ENCODE peak calls at places on chromosomes 3 and 15, in four cellular contexts. One of them, this sample, is unnamed.

GRCh38 chr3:34405159-34405558 is 606.7 kb downstream of the PDCD6IP start:
- DNase-seq in GM12878: no peak
- DNase-seq in SK-N-SH: no peak
- DNase-seq in K562: no peak
- DNase-seq in this sample: no peak

GRCh38 chr3:95189348-95189747 is 1126.5 kb downstream of the NSUN3 start:
- DNase-seq in GM12878: no peak
- DNase-seq in SK-N-SH: no peak
- DNase-seq in K562: no peak
- DNase-seq in this sample: no peak

GRCh38 chr3:107598926-107599754 is 76.4 kb downstream of the BBX start:
- DNase-seq in GM12878: peak
- DNase-seq in SK-N-SH: peak
- DNase-seq in K562: no peak
- DNase-seq in this sample: no peak

GRCh38 chr3:99962703-99963102 is 145.0 kb downstream of the CMSS1 start:
- DNase-seq in GM12878: no peak
- DNase-seq in SK-N-SH: no peak
- DNase-seq in K562: no peak
- DNase-seq in this sample: no peak

GRCh38 chr3:139994891-139995290 is 59.9 kb downstream of the CLSTN2 start:
- DNase-seq in GM12878: no peak
- DNase-seq in SK-N-SH: peak
- DNase-seq in K562: no peak
- DNase-seq in this sample: no peak

GRCh38 chr3:172380632-172381031 is 67.6 kb downstream of the GHSR start:
- DNase-seq in GM12878: no peak
- DNase-seq in SK-N-SH: no peak
- DNase-seq in K562: no peak
- DNase-seq in this sample: no peak

GRCh38 chr3:56233742-56234141 is 234.5 kb downstream of the ERC2 start:
- DNase-seq in GM12878: no peak
- DNase-seq in SK-N-SH: no peak
- DNase-seq in K562: no peak
- DNase-seq in this sample: no peak

GRCh38 chr3:63970596-63971468 is 52.5 kb downstream of the PSMD6 start:
- DNase-seq in GM12878: no peak
- DNase-seq in SK-N-SH: no peak
- DNase-seq in K562: no peak
- DNase-seq in this sample: no peak

GRCh38 chr3:133821767-133822638 is 16.4 kb downstream of the SRPRB start:
- DNase-seq in GM12878: no peak
- DNase-seq in SK-N-SH: no peak
- DNase-seq in K562: peak
- DNase-seq in this sample: peak

GRCh38 chr3:4029135-4029534 is 229.9 kb downstream of the LRRN1 start:
- DNase-seq in GM12878: no peak
- DNase-seq in SK-N-SH: no peak
- DNase-seq in K562: no peak
- DNase-seq in this sample: no peak

GRCh38 chr3:143239026-143239425 is 119.5 kb downstream of the CHST2 start:
- DNase-seq in GM12878: no peak
- DNase-seq in SK-N-SH: no peak
- DNase-seq in K562: no peak
- DNase-seq in this sample: no peak

GRCh38 chr15:81280696-81281095 is 43.2 kb downstream of the STARD5 start:
- DNase-seq in GM12878: no peak
- DNase-seq in SK-N-SH: no peak
- DNase-seq in K562: no peak
- DNase-seq in this sample: peak

GRCh38 chr15:73388256-73388781 is 19.6 kb upstream of the HCN4 start:
- DNase-seq in GM12878: no peak
- DNase-seq in SK-N-SH: no peak
- DNase-seq in K562: no peak
- DNase-seq in this sample: no peak

GRCh38 chr3:156668073-156668763 is 6.2 kb upstream of the TIPARP start:
- DNase-seq in GM12878: no peak
- DNase-seq in SK-N-SH: no peak
- DNase-seq in K562: no peak
- DNase-seq in this sample: no peak

GRCh38 chr3:107650788-107651187 is 128.0 kb downstream of the BBX start:
- DNase-seq in GM12878: no peak
- DNase-seq in SK-N-SH: no peak
- DNase-seq in K562: no peak
- DNase-seq in this sample: no peak

GRCh38 chr3:23629181-23629893 is 176.4 kb upstream of the UBE2E1 start:
- DNase-seq in GM12878: no peak
- DNase-seq in SK-N-SH: no peak
- DNase-seq in K562: no peak
- DNase-seq in this sample: no peak

GRCh38 chr3:151660890-151661289 is 72.8 kb upstream of the AADACL2 start:
- DNase-seq in GM12878: no peak
- DNase-seq in SK-N-SH: peak
- DNase-seq in K562: no peak
- DNase-seq in this sample: no peak

GRCh38 chr3:188624828-188625227 is 470.9 kb downstream of the LPP start:
- DNase-seq in GM12878: no peak
- DNase-seq in SK-N-SH: no peak
- DNase-seq in K562: no peak
- DNase-seq in this sample: no peak

GRCh38 chr3:46112296-46112695 is 85.0 kb upstream of the XCR1 start:
- DNase-seq in GM12878: no peak
- DNase-seq in SK-N-SH: no peak
- DNase-seq in K562: no peak
- DNase-seq in this sample: peak

GRCh38 chr15:85973584-85974347 is 105.9 kb upstream of the AGBL1 start:
- DNase-seq in GM12878: no peak
- DNase-seq in SK-N-SH: no peak
- DNase-seq in K562: no peak
- DNase-seq in this sample: no peak

GRCh38 chr3:33439421-33440327 is 531 bp downstream of the UBP1 start:
- DNase-seq in GM12878: no peak
- DNase-seq in SK-N-SH: peak
- DNase-seq in K562: peak
- DNase-seq in this sample: peak

GRCh38 chr3:69370156-69370944 is 15.5 kb downstream of the FRMD4B start:
- DNase-seq in GM12878: no peak
- DNase-seq in SK-N-SH: no peak
- DNase-seq in K562: no peak
- DNase-seq in this sample: no peak

GRCh38 chr15:97482521-97482920 is 478.0 kb upstream of the ARRDC4 start:
- DNase-seq in GM12878: no peak
- DNase-seq in SK-N-SH: no peak
- DNase-seq in K562: no peak
- DNase-seq in this sample: peak

GRCh38 chr3:157393076-157393475 is 43.6 kb upstream of the PTX3 start:
- DNase-seq in GM12878: no peak
- DNase-seq in SK-N-SH: no peak
- DNase-seq in K562: no peak
- DNase-seq in this sample: no peak

GRCh38 chr3:168024537-168024941 is 71.2 kb downstream of the GOLIM4 start:
- DNase-seq in GM12878: peak
- DNase-seq in SK-N-SH: no peak
- DNase-seq in K562: no peak
- DNase-seq in this sample: no peak

GRCh38 chr15:93027413-93027812 is 61.6 kb downstream of the RGMA start:
- DNase-seq in GM12878: no peak
- DNase-seq in SK-N-SH: no peak
- DNase-seq in K562: peak
- DNase-seq in this sample: no peak

GRCh38 chr3:69451594-69451993 is 65.7 kb upstream of the FRMD4B start:
- DNase-seq in GM12878: no peak
- DNase-seq in SK-N-SH: peak
- DNase-seq in K562: no peak
- DNase-seq in this sample: no peak

GRCh38 chr15:36428102-36428845 is 151.2 kb upstream of the CDIN1 start:
- DNase-seq in GM12878: no peak
- DNase-seq in SK-N-SH: no peak
- DNase-seq in K562: peak
- DNase-seq in this sample: no peak

GRCh38 chr3:52084216-52084945 is 28.0 kb upstream of the DUSP7 start:
- DNase-seq in GM12878: no peak
- DNase-seq in SK-N-SH: no peak
- DNase-seq in K562: no peak
- DNase-seq in this sample: no peak

GRCh38 chr3:52084954-52085730 is 28.8 kb upstream of the DUSP7 start:
- DNase-seq in GM12878: no peak
- DNase-seq in SK-N-SH: peak
- DNase-seq in K562: no peak
- DNase-seq in this sample: no peak

GRCh38 chr3:52082951-52083350 is 26.6 kb upstream of the DUSP7 start:
- DNase-seq in GM12878: no peak
- DNase-seq in SK-N-SH: no peak
- DNase-seq in K562: no peak
- DNase-seq in this sample: no peak

GRCh38 chr3:52085883-52086282 is 29.5 kb upstream of the DUSP7 start:
- DNase-seq in GM12878: no peak
- DNase-seq in SK-N-SH: no peak
- DNase-seq in K562: no peak
- DNase-seq in this sample: no peak

GRCh38 chr3:52083556-52084087 is 27.3 kb upstream of the DUSP7 start:
- DNase-seq in GM12878: no peak
- DNase-seq in SK-N-SH: no peak
- DNase-seq in K562: no peak
- DNase-seq in this sample: no peak
- TF ChIP-seq JUND in GM12878: no peak
- TF ChIP-seq JUND in SK-N-SH: no peak
- TF ChIP-seq JUND in K562: no peak
- TF ChIP-seq JUND in this sample: no peak

GRCh38 chr15:95763426-95763825 is 567.1 kb upstream of the NR2F2 start:
- DNase-seq in GM12878: no peak
- DNase-seq in SK-N-SH: no peak
- DNase-seq in K562: no peak
- DNase-seq in this sample: no peak
- TF ChIP-seq JUND in GM12878: no peak
- TF ChIP-seq JUND in SK-N-SH: no peak
- TF ChIP-seq JUND in K562: no peak
- TF ChIP-seq JUND in this sample: no peak

DNA sequence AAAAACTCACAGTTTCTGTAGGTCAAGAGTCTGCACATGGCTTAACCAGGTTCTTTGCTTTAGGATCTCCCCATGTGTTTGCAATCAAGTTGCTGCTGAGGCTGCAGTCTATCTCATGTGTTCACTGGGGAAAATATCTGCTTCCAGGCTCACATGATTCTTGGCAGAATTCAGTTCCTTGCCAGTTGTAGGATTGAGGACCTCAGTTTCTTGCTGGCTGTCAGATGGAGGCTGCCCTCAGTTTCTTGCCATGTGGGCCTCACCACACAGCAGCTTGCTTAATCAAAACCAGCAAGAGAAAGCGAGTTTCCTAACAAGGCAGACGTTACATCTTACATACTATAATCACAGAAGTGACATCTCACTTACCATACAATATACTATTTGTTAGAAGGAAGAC is 10.0 kb upstream of the TBC1D5 start:
- DNase-seq in GM12878: no peak
- DNase-seq in SK-N-SH: no peak
- DNase-seq in K562: no peak
- DNase-seq in this sample: no peak
- TF ChIP-seq JUND in GM12878: no peak
- TF ChIP-seq JUND in SK-N-SH: no peak
- TF ChIP-seq JUND in K562: no peak
- TF ChIP-seq JUND in this sample: no peak

GRCh38 chr3:115877647-115877934 is 254.3 kb downstream of the GAP43 start:
- DNase-seq in GM12878: no peak
- DNase-seq in SK-N-SH: no peak
- DNase-seq in K562: no peak
- DNase-seq in this sample: no peak

GRCh38 chr3:115875460-115875859 is 252.2 kb downstream of the GAP43 start:
- DNase-seq in GM12878: no peak
- DNase-seq in SK-N-SH: no peak
- DNase-seq in K562: no peak
- DNase-seq in this sample: no peak

DNA sequence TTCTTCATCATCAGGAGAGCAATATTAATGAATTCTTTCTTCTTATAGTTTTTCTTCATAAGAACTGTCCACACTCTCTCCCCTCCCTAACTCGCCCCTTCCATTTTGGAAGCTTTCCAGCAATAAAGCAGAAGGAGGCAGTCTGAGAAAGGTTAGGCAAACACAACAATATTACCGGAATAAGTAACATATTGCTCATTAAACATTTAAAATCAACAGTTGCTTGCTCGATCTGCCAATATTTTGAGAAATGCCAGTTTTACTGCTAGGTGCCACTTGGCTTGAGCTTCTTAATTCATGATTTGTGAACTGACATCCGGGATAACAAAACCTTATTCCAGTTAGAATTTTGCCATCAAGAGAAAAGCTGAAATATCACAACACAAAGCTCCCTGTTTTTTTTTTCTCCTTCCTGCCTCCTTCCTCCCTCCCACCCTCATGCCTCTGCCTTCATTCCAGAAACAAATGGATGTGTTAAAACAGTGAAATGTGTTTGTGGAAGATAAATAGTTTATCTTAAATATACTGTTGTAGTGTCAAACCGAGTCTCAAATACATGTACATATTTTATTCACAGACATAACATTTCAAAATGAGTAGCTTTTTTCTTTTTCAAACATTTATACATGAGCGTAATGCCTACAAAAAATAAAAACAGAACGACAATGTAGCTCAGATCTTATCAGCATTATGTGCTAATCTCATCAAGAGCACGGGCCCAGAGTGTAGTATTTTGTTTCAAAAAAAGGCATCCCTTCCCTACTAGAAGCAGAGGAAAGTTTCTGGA is 253.7 kb downstream of the GAP43 start:
- DNase-seq in GM12878: no peak
- DNase-seq in SK-N-SH: no peak
- DNase-seq in K562: no peak
- DNase-seq in this sample: no peak
- TF ChIP-seq JUND in GM12878: no peak
- TF ChIP-seq JUND in SK-N-SH: no peak
- TF ChIP-seq JUND in K562: no peak
- TF ChIP-seq JUND in this sample: no peak

GRCh38 chr15:48149858-48150257 is 28.2 kb downstream of the MYEF2 start:
- DNase-seq in GM12878: no peak
- DNase-seq in SK-N-SH: no peak
- DNase-seq in K562: no peak
- DNase-seq in this sample: no peak
- TF ChIP-seq JUND in GM12878: no peak
- TF ChIP-seq JUND in SK-N-SH: peak
- TF ChIP-seq JUND in K562: no peak
- TF ChIP-seq JUND in this sample: no peak

GRCh38 chr3:37810788-37811187 is 50.9 kb upstream of the CTDSPL start:
- DNase-seq in GM12878: no peak
- DNase-seq in SK-N-SH: no peak
- DNase-seq in K562: no peak
- DNase-seq in this sample: no peak
- TF ChIP-seq JUND in GM12878: no peak
- TF ChIP-seq JUND in SK-N-SH: no peak
- TF ChIP-seq JUND in K562: no peak
- TF ChIP-seq JUND in this sample: no peak

This sample was measured in T47D.